ENCODE peak calls at places on chromosomes 2 and 18, in four cellular contexts. K is T-helper 1 cell, H is suprapubic skin, M is AML-193. W is an unnamed sample.
A peak's percentile ranks its signal among the peaks of the same experiment; 100 is the strongest.

GRCh38 chr2:55268288-55268906 is 634 bp downstream of the MTIF2 start:
- DNase-seq in K (peak; percentile 6), M (no peak), H (no peak), W (no peak)

GRCh38 chr2:18074476-18074875 is 196.0 kb downstream of the KCNS3 start:
- DNase-seq in K (no peak), H (no peak), M (no peak), W (no peak)

GRCh38 chr2:237432484-237433092 is 18.6 kb upstream of the COL6A3 start:
- DNase-seq in M (no peak), K (peak; percentile 52), H (no peak), W (no peak)

GRCh38 chr2:19894135-19894792 is 7.5 kb downstream of the TTC32 start:
- DNase-seq in K (no peak), H (no peak), M (no peak), W (no peak)

GRCh38 chr2:31579996-31580320 is 780 bp downstream of the SRD5A2 start:
- DNase-seq in M (no peak), K (no peak), H (no peak), W (no peak)

GRCh38 chr18:53906681-53907080 is 317.8 kb downstream of the MBD2 start:
- DNase-seq in M (no peak), H (no peak), K (no peak), W (no peak)

GRCh38 chr18:12326711-12327460 is 18.8 kb downstream of the TUBB6 start:
- DNase-seq in M (no peak), H (peak; percentile 67), K (no peak), W (no peak)

GRCh38 chr2:16215892-16216554 is 275.7 kb downstream of the MYCN start:
- DNase-seq in M (no peak), H (no peak), K (no peak), W (no peak)

GRCh38 chr2:165149439-165149838 is 54.4 kb downstream of the SCN3A start:
- DNase-seq in K (no peak), M (no peak), H (no peak), W (no peak)

GRCh38 chr2:54065411-54065810 is 50.0 kb upstream of the ACYP2 start:
- DNase-seq in H (no peak), M (no peak), K (no peak), W (no peak)

GRCh38 chr2:112880696-112881095 is 30.3 kb upstream of the IL37 start:
- DNase-seq in H (no peak), K (peak; percentile 44), M (no peak), W (no peak)